ENCODE peak calls at places on chromosomes 4 and X, in seven cellular contexts. X is heart left ventricle, M is stomach, W is fibroblast of lung, R is endodermal cell, J is uterus, F is cardiac muscle cell. I is an unnamed sample. For H3K9me3, the result is how much of the 10 kb centered on the place peaks cover.

GRCh38 chrX:110222497-110223257 is 95.2 kb downstream of the AMMECR1 start:
- DNase-seq in M (no peak), J (no peak), F (no peak), R (no peak), X (no peak), W (no peak), I (no peak)

GRCh38 chr4:153222790-153223417 is 18.7 kb downstream of the TRIM2 start:
- DNase-seq in M (peak), W (peak), R (peak), X (peak), F (peak), J (peak), I (peak)

GRCh38 chr4:61041527-61041926 is 158.6 kb upstream of the ADGRL3 start:
- DNase-seq in F (no peak), M (no peak), W (no peak), X (no peak), J (no peak), R (peak), I (no peak)

GRCh38 chrX:71871367-71871766 is 39.3 kb upstream of the NHSL2 start:
- DNase-seq in F (no peak), W (peak), M (peak), X (no peak), J (no peak), R (peak), I (no peak)

GRCh38 chr4:156595041-156595440 is 376.6 kb downstream of the PDGFC start:
- DNase-seq in R (no peak), F (no peak), J (no peak), W (no peak), M (no peak), X (no peak), I (no peak)

GRCh38 chrX:131895002-131895401 is 128.1 kb upstream of the STK26 start:
- DNase-seq in W (peak), R (no peak), F (no peak), J (no peak), X (no peak), M (no peak), I (no peak)

GRCh38 chrX:97740044-97740443 is 856.3 kb downstream of the RPA4 start:
- DNase-seq in X (no peak), J (no peak), F (no peak), R (no peak), W (no peak), M (no peak), I (no peak)

GRCh38 chr4:150366487-150366999 is 215.4 kb upstream of the MAB21L2 start:
- DNase-seq in X (no peak), W (no peak), J (no peak), F (peak), M (no peak), R (peak), I (no peak)

GRCh38 chrX:84469226-84469625 is 33.0 kb downstream of the HDX start:
- DNase-seq in F (peak), R (no peak), W (peak), M (no peak), X (no peak), J (no peak), I (no peak)

GRCh38 chr4:87978656-87979055 is 3.1 kb downstream of the SPP1 start:
- DNase-seq in W (peak), F (no peak), J (no peak), R (no peak), M (no peak), X (no peak), I (no peak)

GRCh38 chrX:7083468-7084396 is 63.8 kb upstream of the STS start:
- DNase-seq in R (no peak), W (peak), J (no peak), M (no peak), F (no peak), X (no peak), I (no peak)

GRCh38 chr4:132809298-132810032 is 339.6 kb upstream of the PCDH10 start:
- DNase-seq in W (no peak), X (no peak), J (no peak), R (peak), M (no peak), F (peak), I (no peak)

GRCh38 chr4:164169591-164169990 is 584.3 kb upstream of the SMIM31 start:
- DNase-seq in W (peak), X (no peak), M (no peak), R (no peak), J (no peak), F (no peak), I (no peak)

GRCh38 chr4:135185256-135185655 is 983.7 kb upstream of the PABPC4L start:
- DNase-seq in W (no peak), R (peak), F (no peak), X (no peak), J (no peak), M (no peak), I (no peak)

GRCh38 chr4:70197842-70198241 is 2.3 kb downstream of the ODAM start:
- DNase-seq in J (no peak), F (peak), M (peak), R (peak), W (peak), X (no peak), I (no peak)

GRCh38 chr4:3201718-3202702 is 46.9 kb upstream of the MSANTD1 start:
- DNase-seq in J (no peak), F (no peak), R (peak), X (no peak), M (peak), W (peak), I (no peak)

GRCh38 chr4:17347445-17347844 is 164.4 kb downstream of the QDPR start:
- DNase-seq in J (peak), R (peak), W (peak), M (no peak), X (no peak), F (peak), I (no peak)

GRCh38 chr4:189858445-189858844 is 82.2 kb upstream of the FRG1 start:
- DNase-seq in W (no peak), F (no peak), X (no peak), M (no peak), J (no peak), R (no peak), I (no peak)

GRCh38 chr4:121551271-121551670 is 145.5 kb downstream of the ANXA5 start:
- DNase-seq in M (no peak), F (no peak), W (no peak), X (no peak), J (no peak), R (no peak), I (no peak)

GRCh38 chr4:16788893-16789292 is 109.6 kb downstream of the LDB2 start:
- DNase-seq in F (no peak), M (no peak), R (no peak), W (no peak), J (no peak), X (no peak), I (no peak)

GRCh38 chr4:150962245-150962644 is 52.8 kb downstream of the LRBA start:
- DNase-seq in X (no peak), F (no peak), M (no peak), W (peak), J (no peak), R (no peak), I (no peak)

GRCh38 chr4:128832253-128832641 is 22.7 kb downstream of the JADE1 start:
- DNase-seq in X (no peak), J (no peak), F (no peak), R (peak), W (no peak), M (no peak), I (no peak)

GRCh38 chr4:156293657-156294297 is 340.1 kb upstream of the CTSO start:
- DNase-seq in M (no peak), X (no peak), R (no peak), W (peak), F (no peak), J (no peak), I (no peak)

GRCh38 chr4:122679946-122680345 is 52.6 kb upstream of the BBS12 start:
- DNase-seq in M (no peak), W (peak), J (no peak), X (no peak), F (no peak), R (no peak), I (no peak)

DNA sequence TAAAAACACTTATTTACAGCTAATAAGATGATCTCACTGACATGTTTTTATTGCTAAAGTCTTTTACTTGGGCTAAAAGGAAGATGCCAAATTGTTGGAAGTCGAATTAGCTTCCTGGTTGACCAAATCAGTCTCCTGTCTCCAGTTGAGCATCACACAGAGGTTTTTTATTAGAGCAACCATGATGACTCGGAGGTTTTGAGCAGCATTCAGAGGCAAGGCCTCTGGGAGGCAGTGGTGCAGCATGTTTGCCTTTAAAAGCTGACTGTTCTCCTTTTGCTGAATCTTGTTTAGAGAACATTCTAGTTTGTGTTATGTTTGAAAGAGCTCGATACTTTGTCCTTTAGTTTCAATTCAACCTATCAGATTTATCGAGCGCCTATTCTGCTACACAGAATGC is 2.1 kb downstream of the UCHL1 start:
- DNase-seq in M (no peak), W (peak), F (peak), R (peak), J (no peak), X (no peak), I (no peak)
- TF ChIP-seq CTCF in M (no peak), W (peak), F (peak), R (peak), J (no peak), X (peak), I (peak)

GRCh38 chrX:47918274-47918673 is 81.6 kb downstream of the ZNF81 start:
- DNase-seq in X (no peak), W (no peak), M (no peak), J (no peak), R (no peak), F (no peak), I (no peak)
- H3K9me3 ChIP-seq in X (under half), W (under half), M (half or more), J (under half), R (under half), F (under half), I (under half)

GRCh38 chrX:50818986-50819385 is 5.0 kb upstream of the SHROOM4 start:
- DNase-seq in F (no peak), W (peak), X (no peak), J (no peak), M (no peak), R (no peak), I (no peak)

GRCh38 chrX:50814701-50815476 is 895 bp upstream of the SHROOM4 start:
- DNase-seq in W (peak), F (no peak), X (peak), J (no peak), R (no peak), M (no peak), I (no peak)

GRCh38 chrX:50812995-50813842 is 775 bp downstream of the SHROOM4 start:
- DNase-seq in F (peak), W (peak), M (peak), X (peak), R (peak), J (peak), I (peak)

DNA sequence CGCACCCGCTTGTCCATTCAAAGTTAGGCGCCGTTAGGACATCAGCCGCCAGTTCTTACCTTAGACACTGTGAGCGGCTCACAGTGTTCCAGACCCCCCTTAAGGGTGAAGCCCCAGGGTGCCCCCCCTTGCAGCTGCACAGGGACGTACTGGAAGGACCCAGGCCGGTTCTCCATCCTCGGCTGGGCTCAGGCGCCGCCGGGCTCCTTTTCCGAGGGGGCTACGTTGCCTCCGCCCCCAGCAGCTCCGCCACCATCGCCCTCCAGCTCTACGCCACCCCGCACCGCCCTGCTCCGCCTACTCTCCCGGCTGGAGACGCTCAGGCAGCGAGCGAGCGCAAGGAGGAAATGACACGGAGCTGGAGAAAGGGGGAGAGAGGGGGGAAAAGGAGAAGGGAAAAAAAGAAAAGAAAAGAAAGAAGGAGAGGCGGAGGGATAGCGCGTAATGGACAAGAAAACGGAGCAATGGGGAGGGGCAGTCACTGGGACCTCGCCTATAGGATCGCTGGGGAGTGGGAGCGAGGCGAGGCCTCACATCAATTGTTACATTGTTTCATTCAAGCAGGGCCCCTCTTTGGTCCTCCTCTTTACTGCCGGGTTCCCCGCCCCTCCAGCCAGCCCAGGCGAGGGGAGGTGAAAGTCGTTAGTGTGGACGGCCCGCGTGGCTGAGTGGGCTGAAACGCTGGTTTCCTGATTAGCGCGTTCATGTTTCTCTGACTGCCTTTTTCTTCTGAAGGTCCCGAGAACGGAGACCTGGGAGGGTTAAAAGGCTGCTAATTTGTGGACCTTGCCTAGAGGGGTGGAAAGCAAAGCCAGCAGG is at the start of gene SHROOM4:
- DNase-seq in M (peak), J (peak), F (peak), R (peak), X (peak), W (peak), I (peak)
- H3K4me3 ChIP-seq in M (peak), J (peak), F (peak), R (peak), X (peak), W (peak), I (peak)

GRCh38 chr4:30721353-30722091 is 1.4 kb downstream of the PCDH7 start:
- DNase-seq in W (peak), M (peak), R (peak), F (peak), X (peak), J (peak), I (peak)
- TF ChIP-seq CTCF in W (no peak), M (no peak), R (peak), F (no peak), X (peak), J (peak), I (peak)

GRCh38 chrX:1292581-1293310 is 24.1 kb downstream of the CSF2RA start:
- DNase-seq in R (no peak), X (no peak), W (no peak), J (no peak), F (peak), M (no peak), I (no peak)

GRCh38 chrX:1295550-1295949 is 26.9 kb downstream of the CSF2RA start:
- DNase-seq in W (no peak), J (no peak), X (no peak), M (no peak), R (no peak), F (no peak), I (no peak)

GRCh38 chrX:1289535-1289934 is 20.9 kb downstream of the CSF2RA start:
- DNase-seq in F (no peak), R (no peak), W (no peak), X (no peak), M (no peak), J (no peak), I (no peak)

GRCh38 chrX:1291110-1291740 is 22.6 kb downstream of the CSF2RA start:
- DNase-seq in X (no peak), F (no peak), R (no peak), W (no peak), J (no peak), M (no peak), I (no peak)

DNA sequence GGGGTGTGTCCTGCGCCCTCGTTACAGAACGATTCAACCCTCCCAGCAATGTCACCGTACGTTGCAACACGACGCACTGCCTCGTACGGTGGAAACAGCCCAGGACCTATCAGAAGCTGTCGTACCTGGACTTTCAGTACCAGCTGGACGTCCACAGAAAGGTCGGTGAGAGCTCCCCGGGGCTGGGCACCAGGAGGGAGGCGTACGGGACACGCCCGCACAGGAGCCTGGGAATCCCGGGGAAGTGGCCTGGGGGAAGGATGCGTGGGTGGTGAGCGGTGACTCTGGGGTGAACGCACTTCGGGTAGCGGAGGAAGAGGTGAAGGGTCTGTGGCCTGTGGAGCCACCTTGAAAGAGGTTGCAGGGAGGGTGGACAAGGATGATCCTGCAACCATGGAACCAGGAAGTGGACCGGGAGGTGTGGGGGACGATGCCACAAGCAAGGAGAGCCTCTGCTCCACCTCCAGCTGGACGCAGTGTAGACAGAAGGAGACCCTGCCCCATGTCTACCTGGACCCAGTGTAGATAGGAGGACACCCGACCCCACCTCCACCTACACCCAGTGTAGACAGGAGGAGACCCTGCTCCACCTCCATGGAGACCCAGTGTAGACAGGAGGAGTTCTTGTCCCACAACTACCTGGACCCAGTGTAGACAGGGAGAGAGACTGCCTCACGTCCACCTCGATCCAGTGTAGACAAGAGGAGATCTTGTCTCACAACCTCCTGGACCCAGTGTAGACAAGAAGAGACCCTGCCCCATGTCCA is 25.9 kb downstream of the CSF2RA start:
- DNase-seq in X (no peak), F (no peak), M (no peak), W (no peak), R (no peak), J (no peak), I (no peak)
- H3K9me3 ChIP-seq in X (under half), F (under half), M (under half), W (under half), R (under half), J (under half), I (under half)

GRCh38 chr4:86596802-86597201 is 2.7 kb downstream of the PTPN13 start:
- DNase-seq in F (no peak), R (no peak), M (no peak), J (no peak), X (no peak), W (peak), I (no peak)
- H3K4me3 ChIP-seq in F (no peak), R (peak), M (no peak), J (peak), X (no peak), W (peak), I (no peak)

GRCh38 chr4:162586266-162586665 is 422.5 kb upstream of the FSTL5 start:
- DNase-seq in W (peak), X (no peak), F (no peak), J (no peak), M (no peak), R (no peak), I (no peak)
- TF ChIP-seq CTCF in W (no peak), X (no peak), F (no peak), J (no peak), M (no peak), R (no peak), I (no peak)

GRCh38 chrX:44896566-44897186 is 23.7 kb downstream of the KDM6A start:
- DNase-seq in J (no peak), M (no peak), R (no peak), X (no peak), F (no peak), W (no peak), I (no peak)
- H3K9me3 ChIP-seq in J (under half), M (under half), R (under half), X (under half), F (under half), W (under half), I (under half)

DNA sequence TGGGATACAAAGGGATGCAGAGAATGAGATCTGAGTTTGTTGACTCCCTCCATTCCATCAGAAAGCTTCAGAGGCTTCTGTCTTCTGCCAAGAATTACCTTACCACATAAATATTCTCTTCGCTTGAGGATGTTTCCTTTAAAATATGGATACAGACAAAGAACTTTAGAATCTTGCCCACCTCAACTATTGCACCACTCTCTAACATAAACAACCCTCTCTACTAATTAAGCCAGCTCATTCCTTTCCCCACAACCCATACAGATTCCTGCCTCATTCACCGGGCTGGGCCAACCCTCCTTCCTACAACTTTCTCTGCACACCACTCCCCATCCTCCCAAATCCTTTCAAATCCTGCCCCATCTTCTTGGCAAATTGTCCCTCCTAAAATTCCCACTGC is 315.8 kb downstream of the RAB28 start:
- DNase-seq in R (no peak), X (no peak), M (no peak), W (peak), F (no peak), J (no peak), I (no peak)
- H3K4me3 ChIP-seq in R (no peak), X (no peak), M (no peak), W (no peak), F (no peak), J (no peak), I (no peak)

I was measured in heart right ventricle.